ENCODE peak calls at places on chromosomes 3 and 15, in five cellular contexts. One of them, this sample, is unnamed.

GRCh38 chr3:21226086-21226485 is 524.9 kb downstream of the ZNF385D start:
- DNase-seq in AG10803: no peak
- DNase-seq in fibroblast of gingiva: no peak
- DNase-seq in NCI-H1105: no peak
- DNase-seq in cardiac muscle cell: no peak
- DNase-seq in this sample: peak; percentile 0

GRCh38 chr3:22685598-22685997 is 517.5 kb upstream of the UBE2E2 start:
- DNase-seq in AG10803: no peak
- DNase-seq in fibroblast of gingiva: no peak
- DNase-seq in NCI-H1105: no peak
- DNase-seq in cardiac muscle cell: no peak
- DNase-seq in this sample: no peak

GRCh38 chr3:112086857-112087524 is 802 bp downstream of the C3orf52 start:
- DNase-seq in AG10803: peak; percentile 22
- DNase-seq in fibroblast of gingiva: no peak
- DNase-seq in NCI-H1105: no peak
- DNase-seq in cardiac muscle cell: peak; percentile 24
- DNase-seq in this sample: no peak

GRCh38 chr15:60444289-60444912 is 34.5 kb downstream of the ICE2 start:
- DNase-seq in AG10803: peak; percentile 63
- DNase-seq in fibroblast of gingiva: peak; percentile 63
- DNase-seq in NCI-H1105: peak; percentile 1
- DNase-seq in cardiac muscle cell: no peak
- DNase-seq in this sample: peak; percentile 22

GRCh38 chr3:183188895-183189462 is 26.4 kb upstream of the LAMP3 start:
- DNase-seq in AG10803: no peak
- DNase-seq in fibroblast of gingiva: no peak
- DNase-seq in NCI-H1105: peak; percentile 6
- DNase-seq in cardiac muscle cell: peak; percentile 45
- DNase-seq in this sample: no peak

GRCh38 chr15:73594109-73594508 is 39.1 kb downstream of the NPTN start:
- DNase-seq in AG10803: no peak
- DNase-seq in fibroblast of gingiva: no peak
- DNase-seq in NCI-H1105: no peak
- DNase-seq in cardiac muscle cell: no peak
- DNase-seq in this sample: no peak

GRCh38 chr3:178170698-178171535 is 365.3 kb upstream of the KCNMB2 start:
- DNase-seq in AG10803: peak; percentile 85
- DNase-seq in fibroblast of gingiva: peak; percentile 92
- DNase-seq in NCI-H1105: no peak
- DNase-seq in cardiac muscle cell: no peak
- DNase-seq in this sample: no peak

GRCh38 chr15:56351362-56351761 is 13.9 kb upstream of the TEX9 start:
- DNase-seq in AG10803: no peak
- DNase-seq in fibroblast of gingiva: no peak
- DNase-seq in NCI-H1105: no peak
- DNase-seq in cardiac muscle cell: no peak
- DNase-seq in this sample: no peak

GRCh38 chr3:184186184-184186901 is at the start of gene ABCF3:
- DNase-seq in AG10803: peak; percentile 58
- DNase-seq in fibroblast of gingiva: peak; percentile 76
- DNase-seq in NCI-H1105: peak; percentile 37
- DNase-seq in cardiac muscle cell: no peak
- DNase-seq in this sample: no peak

GRCh38 chr15:34065941-34066340 is 26.9 kb upstream of the AVEN start:
- DNase-seq in AG10803: no peak
- DNase-seq in fibroblast of gingiva: no peak
- DNase-seq in NCI-H1105: no peak
- DNase-seq in cardiac muscle cell: no peak
- DNase-seq in this sample: no peak

GRCh38 chr15:67120839-67121540 is 55.6 kb downstream of the SMAD3 start:
- DNase-seq in AG10803: peak; percentile 85
- DNase-seq in fibroblast of gingiva: peak; percentile 88
- DNase-seq in NCI-H1105: no peak
- DNase-seq in cardiac muscle cell: no peak
- DNase-seq in this sample: no peak

GRCh38 chr15:31365655-31366127 is 39.1 kb downstream of the KLF13 start:
- DNase-seq in AG10803: peak; percentile 84
- DNase-seq in fibroblast of gingiva: peak; percentile 92
- DNase-seq in NCI-H1105: no peak
- DNase-seq in cardiac muscle cell: peak; percentile 85
- DNase-seq in this sample: peak; percentile 9

GRCh38 chr3:88807471-88808090 is 299.8 kb upstream of the EPHA3 start:
- DNase-seq in AG10803: peak; percentile 77
- DNase-seq in fibroblast of gingiva: peak; percentile 45
- DNase-seq in NCI-H1105: no peak
- DNase-seq in cardiac muscle cell: no peak
- DNase-seq in this sample: no peak

GRCh38 chr3:149055575-149055974 is 30.8 kb downstream of the HLTF start:
- DNase-seq in AG10803: no peak
- DNase-seq in fibroblast of gingiva: no peak
- DNase-seq in NCI-H1105: no peak
- DNase-seq in cardiac muscle cell: no peak
- DNase-seq in this sample: no peak

GRCh38 chr3:95715137-95715536 is 1099.3 kb upstream of the EPHA6 start:
- DNase-seq in AG10803: no peak
- DNase-seq in fibroblast of gingiva: no peak
- DNase-seq in NCI-H1105: no peak
- DNase-seq in cardiac muscle cell: no peak
- DNase-seq in this sample: no peak

This sample was measured in NCI-H1694.